ENCODE peak calls at places on chromosomes 3 and 15, in ten cellular contexts. S is dorsolateral prefrontal cortex, Z is OCI-LY7, T is fibroblast of lung, C is stomach, R is cardiac muscle cell, B is esophagus muscularis mucosa, I is upper lobe of left lung, M is WERI-Rb-1, L is choroid plexus epithelial cell. H is an unnamed sample.
A peak's percentile ranks its signal among the peaks of the same experiment; 100 is the strongest.

GRCh38 chr15:48681274-48681840 is 35.8 kb upstream of the FBN1 start:
- DNase-seq in S (no peak), Z (no peak), T (peak; percentile 71), C (no peak), R (peak; percentile 57), B (no peak), I (no peak), M (no peak), L (peak; percentile 62), H (no peak)

GRCh38 chr3:105430460-105430859 is 63.8 kb downstream of the ALCAM start:
- DNase-seq in S (no peak), Z (no peak), T (no peak), C (no peak), R (no peak), B (no peak), I (no peak), M (no peak), L (no peak), H (no peak)

GRCh38 chr3:185929192-185930151 is 8.3 kb downstream of the TRA2B start:
- DNase-seq in S (no peak), Z (no peak), T (peak; percentile 61), C (no peak), R (no peak), B (no peak), I (no peak), M (no peak), L (peak; percentile 50), H (no peak)

GRCh38 chr15:26972636-26973035 is 1.7 kb downstream of the GABRG3 start:
- DNase-seq in S (peak; percentile 48), Z (no peak), T (peak; percentile 45), C (no peak), R (no peak), B (no peak), I (no peak), M (no peak), L (no peak), H (no peak)

GRCh38 chr15:46129145-46129544 is 494.3 kb downstream of the SQOR start:
- DNase-seq in S (no peak), Z (no peak), T (peak; percentile 21), C (no peak), R (no peak), B (no peak), I (no peak), M (no peak), L (no peak), H (no peak)

GRCh38 chr15:88905576-88905975 is 7.6 kb downstream of the MFGE8 start:
- DNase-seq in S (no peak), Z (no peak), T (no peak), C (no peak), R (no peak), B (no peak), I (no peak), M (no peak), L (no peak), H (no peak)

GRCh38 chr3:29560031-29560430 is 279.2 kb downstream of the RBMS3 start:
- DNase-seq in S (no peak), Z (no peak), T (no peak), C (no peak), R (no peak), B (no peak), I (no peak), M (no peak), L (no peak), H (no peak)

GRCh38 chr15:62248277-62248974 is 83.3 kb upstream of the C2CD4B start:
- DNase-seq in S (no peak), Z (no peak), T (no peak), C (no peak), R (no peak), B (no peak), I (no peak), M (no peak), L (no peak), H (no peak)

GRCh38 chr15:63858881-63859280 is 25.1 kb upstream of the HERC1 start:
- DNase-seq in S (no peak), Z (no peak), T (peak; percentile 27), C (no peak), R (peak; percentile 82), B (no peak), I (no peak), M (no peak), L (peak; percentile 81), H (no peak)

GRCh38 chr3:175983369-175983768 is 1124.2 kb downstream of the NAALADL2 start:
- DNase-seq in S (no peak), Z (no peak), T (peak; percentile 6), C (no peak), R (no peak), B (no peak), I (no peak), M (no peak), L (no peak), H (no peak)

GRCh38 chr3:151146731-151147091 is 56.3 kb downstream of the GPR171 start:
- DNase-seq in S (no peak), Z (no peak), T (no peak), C (no peak), R (no peak), B (no peak), I (no peak), M (no peak), L (peak; percentile 30), H (no peak)

GRCh38 chr15:20280933-20281463 is 260.6 kb downstream of the GOLGA6L6 start:
- DNase-seq in S (peak; percentile 55), Z (no peak), T (no peak), C (no peak), R (no peak), B (no peak), I (peak; percentile 88), M (no peak), L (no peak), H (no peak)

GRCh38 chr3:134350266-134350665 is 24.0 kb downstream of the AMOTL2 start:
- DNase-seq in S (peak; percentile 8), Z (no peak), T (no peak), C (no peak), R (no peak), B (no peak), I (no peak), M (no peak), L (no peak), H (no peak)

DNA sequence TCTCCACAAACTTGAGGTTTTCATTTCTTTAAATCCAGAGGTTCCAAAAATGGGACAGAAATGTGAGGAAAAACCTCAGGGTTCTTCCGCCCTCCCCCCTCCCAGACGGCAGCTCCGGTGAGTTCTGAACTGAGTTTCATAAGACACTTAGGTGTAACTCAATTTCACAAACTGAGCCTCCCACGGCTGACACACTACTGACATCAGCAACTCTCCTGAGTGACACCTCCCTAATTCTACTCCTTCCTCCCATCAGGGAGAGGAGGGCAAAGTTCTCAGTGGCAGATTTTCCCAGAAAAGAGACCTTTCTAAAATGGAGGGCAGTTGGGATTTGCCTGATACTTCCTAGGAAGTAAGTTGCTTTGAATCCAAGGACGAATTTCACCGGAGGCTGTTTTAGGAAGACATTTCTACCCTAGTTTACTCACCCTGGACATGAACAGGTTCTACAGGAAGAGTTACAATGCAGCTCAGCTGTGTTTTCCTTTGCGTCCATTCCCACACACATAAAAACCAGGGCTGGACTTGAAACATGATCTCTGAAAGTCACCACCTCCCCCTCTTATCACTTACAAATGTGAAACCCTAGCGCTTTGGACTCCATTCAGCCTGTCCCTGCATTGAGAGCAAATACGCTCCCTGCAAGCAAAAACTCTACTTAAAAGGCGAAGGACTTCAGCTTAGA is 78.1 kb upstream of the LMOD3 start:
- DNase-seq in S (no peak), Z (no peak), T (peak; percentile 65), C (peak; percentile 73), R (peak; percentile 68), B (no peak), I (no peak), M (no peak), L (peak; percentile 81), H (peak; percentile 32)
- H3K4me3 ChIP-seq in S (peak overlapping the region; percentile 50), Z (no peak overlapping the region), T (no peak overlapping the region), C (peak overlapping the region; percentile 35), R (peak overlapping the region; percentile 6), B (peak overlapping the region; percentile 9), I (no peak overlapping the region), M (no peak overlapping the region), L (peak overlapping the region; percentile 56), H (no peak overlapping the region)

GRCh38 chr3:193314161-193314560 is 64.4 kb downstream of the ATP13A5 start:
- DNase-seq in S (no peak), Z (no peak), T (no peak), C (no peak), R (no peak), B (no peak), I (no peak), M (no peak), L (no peak), H (no peak)
- TF ChIP-seq CTCF in S (no peak), Z (peak; percentile 41), T (no peak), C (no peak), R (no peak), B (no peak), I (no peak), M (no peak), L (no peak), H (no peak)

GRCh38 chr15:86773766-86774165 is 694.1 kb downstream of the AGBL1 start:
- DNase-seq in S (no peak), Z (no peak), T (no peak), C (no peak), R (no peak), B (no peak), I (no peak), M (no peak), L (no peak), H (no peak)
- H3K4me3 ChIP-seq in S (no peak overlapping the region), Z (no peak overlapping the region), T (no peak overlapping the region), C (no peak overlapping the region), R (no peak overlapping the region), B (no peak overlapping the region), I (no peak overlapping the region), M (no peak overlapping the region), L (no peak overlapping the region), H (no peak overlapping the region)

DNA sequence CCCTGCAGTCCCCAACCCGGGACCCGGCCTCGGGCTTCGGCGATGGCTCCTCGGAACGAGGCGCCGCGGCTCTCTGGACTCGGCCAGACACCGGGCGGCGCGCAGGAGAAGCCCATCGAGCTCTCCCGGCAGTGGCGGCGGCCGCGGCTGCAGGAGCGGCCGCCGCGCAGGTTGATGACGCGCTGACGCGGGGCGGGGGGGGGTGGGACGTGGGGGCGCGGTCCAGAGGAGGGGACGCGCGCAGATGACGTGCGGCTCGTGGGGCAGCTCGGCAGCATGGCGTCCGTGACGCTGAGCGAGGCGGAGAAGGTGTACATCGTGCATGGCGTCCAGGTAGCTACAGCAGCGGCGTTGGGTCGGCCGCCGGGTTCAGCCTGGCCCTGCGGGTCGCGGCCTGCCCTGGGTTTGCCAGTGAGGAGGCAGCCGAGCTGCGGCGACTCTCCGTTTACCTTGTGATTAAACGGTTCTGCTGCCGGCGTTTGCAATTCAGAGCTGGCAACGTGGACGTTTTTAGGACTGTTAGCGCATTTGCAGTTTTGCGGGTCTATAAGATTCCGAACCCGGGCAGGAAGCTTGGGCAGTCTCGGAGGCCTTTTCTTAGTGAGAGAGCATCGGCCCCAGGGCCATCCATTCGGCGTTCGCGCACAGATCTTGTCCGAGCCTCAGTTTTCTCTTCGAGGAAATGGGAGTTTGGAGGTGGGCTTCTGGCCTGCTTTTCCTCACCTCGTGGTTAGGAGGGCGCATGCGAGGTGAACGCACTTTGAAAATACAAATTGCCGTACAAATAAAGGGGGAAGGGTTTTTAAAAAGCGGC is at the start of the genes EXOSC7 and ZDHHC3:
- DNase-seq in S (peak; percentile 84), Z (peak; percentile 90), T (peak; percentile 85), C (peak; percentile 90), R (peak; percentile 93), B (peak; percentile 97), I (peak; percentile 96), M (peak; percentile 80), L (peak; percentile 87), H (peak; percentile 38)
- TF ChIP-seq CTCF in S (peak; percentile 17), Z (no peak), T (no peak), C (no peak), R (no peak), B (no peak), I (no peak), M (no peak), L (no peak), H (no peak)